ENCODE peak calls at places on chromosomes 13 and 19, in five cellular contexts. One of them, this sample, is unnamed.

GRCh38 chr13:32309812-32310706 is 5.1 kb downstream of the ZAR1L start:
- DNase-seq in cardiac fibroblast: peak; percentile 82
- DNase-seq in pancreas: no peak
- DNase-seq in gastrocnemius medialis: no peak
- DNase-seq in left ventricle myocardium inferior: no peak
- DNase-seq in this sample: peak; percentile 85

GRCh38 chr19:11504502-11505031 is 1.1 kb downstream of the ZNF653 start:
- DNase-seq in left ventricle myocardium inferior: no peak
- DNase-seq in pancreas: no peak
- DNase-seq in cardiac fibroblast: no peak
- DNase-seq in gastrocnemius medialis: no peak
- DNase-seq in this sample: no peak

GRCh38 chr13:105329359-105329758 is 1206.1 kb downstream of the EFNB2 start:
- DNase-seq in left ventricle myocardium inferior: no peak
- DNase-seq in pancreas: no peak
- DNase-seq in gastrocnemius medialis: no peak
- DNase-seq in cardiac fibroblast: no peak
- DNase-seq in this sample: no peak

GRCh38 chr13:101417043-101417406 is 717 bp upstream of the NALCN start:
- DNase-seq in pancreas: no peak
- DNase-seq in left ventricle myocardium inferior: no peak
- DNase-seq in gastrocnemius medialis: no peak
- DNase-seq in cardiac fibroblast: peak; percentile 45
- DNase-seq in this sample: peak; percentile 67

GRCh38 chr13:40388617-40389016 is 277.8 kb downstream of the FOXO1 start:
- DNase-seq in gastrocnemius medialis: peak; percentile 48
- DNase-seq in left ventricle myocardium inferior: no peak
- DNase-seq in pancreas: no peak
- DNase-seq in cardiac fibroblast: peak; percentile 27
- DNase-seq in this sample: no peak

GRCh38 chr13:69008503-69008902 is 1099.1 kb upstream of the ATXN8OS start:
- DNase-seq in pancreas: no peak
- DNase-seq in cardiac fibroblast: no peak
- DNase-seq in left ventricle myocardium inferior: no peak
- DNase-seq in gastrocnemius medialis: no peak
- DNase-seq in this sample: no peak

GRCh38 chr13:104011505-104012270 is 945.5 kb upstream of the SLC10A2 start:
- DNase-seq in cardiac fibroblast: peak; percentile 7
- DNase-seq in pancreas: peak; percentile 26
- DNase-seq in gastrocnemius medialis: peak; percentile 63
- DNase-seq in left ventricle myocardium inferior: no peak
- DNase-seq in this sample: peak; percentile 15

GRCh38 chr19:6357995-6358394 is 3.3 kb upstream of the CLPP start:
- DNase-seq in gastrocnemius medialis: peak; percentile 68
- DNase-seq in left ventricle myocardium inferior: no peak
- DNase-seq in pancreas: no peak
- DNase-seq in cardiac fibroblast: no peak
- DNase-seq in this sample: no peak

GRCh38 chr19:41530761-41531301 is 45.1 kb upstream of the CEACAM21 start:
- DNase-seq in cardiac fibroblast: peak; percentile 47
- DNase-seq in gastrocnemius medialis: peak; percentile 24
- DNase-seq in pancreas: no peak
- DNase-seq in left ventricle myocardium inferior: no peak
- DNase-seq in this sample: no peak

GRCh38 chr19:18421371-18421959 is 2.3 kb downstream of the SSBP4 start:
- DNase-seq in left ventricle myocardium inferior: no peak
- DNase-seq in pancreas: no peak
- DNase-seq in cardiac fibroblast: no peak
- DNase-seq in gastrocnemius medialis: no peak
- DNase-seq in this sample: no peak

GRCh38 chr19:47267350-47267759 is 7.3 kb upstream of the INAFM1 start:
- DNase-seq in left ventricle myocardium inferior: no peak
- DNase-seq in gastrocnemius medialis: peak; percentile 72
- DNase-seq in cardiac fibroblast: no peak
- DNase-seq in pancreas: peak; percentile 73
- DNase-seq in this sample: no peak

GRCh38 chr13:110216403-110217041 is 90.4 kb downstream of the COL4A1 start:
- DNase-seq in cardiac fibroblast: peak; percentile 95
- DNase-seq in left ventricle myocardium inferior: no peak
- DNase-seq in gastrocnemius medialis: peak; percentile 45
- DNase-seq in pancreas: no peak
- DNase-seq in this sample: peak; percentile 81

GRCh38 chr19:32889137-32889934 is 19.8 kb upstream of the SLC7A9 start:
- DNase-seq in cardiac fibroblast: no peak
- DNase-seq in pancreas: no peak
- DNase-seq in left ventricle myocardium inferior: no peak
- DNase-seq in gastrocnemius medialis: no peak
- DNase-seq in this sample: no peak

GRCh38 chr13:40149611-40150283 is 494.3 kb downstream of the COG6 start:
- DNase-seq in left ventricle myocardium inferior: no peak
- DNase-seq in cardiac fibroblast: peak; percentile 95
- DNase-seq in gastrocnemius medialis: peak; percentile 35
- DNase-seq in pancreas: no peak
- DNase-seq in this sample: peak; percentile 89

GRCh38 chr19:42175952-42176648 is 41.4 kb downstream of the DEDD2 start:
- DNase-seq in pancreas: no peak
- DNase-seq in cardiac fibroblast: peak; percentile 19
- DNase-seq in left ventricle myocardium inferior: no peak
- DNase-seq in gastrocnemius medialis: no peak
- DNase-seq in this sample: peak; percentile 25

GRCh38 chr13:112154301-112155060 is 87.5 kb downstream of the SOX1 start:
- DNase-seq in cardiac fibroblast: no peak
- DNase-seq in left ventricle myocardium inferior: no peak
- DNase-seq in pancreas: no peak
- DNase-seq in gastrocnemius medialis: no peak
- DNase-seq in this sample: no peak

GRCh38 chr19:8831373-8831772 is 731 bp downstream of the ZNF558 start:
- DNase-seq in cardiac fibroblast: no peak
- DNase-seq in left ventricle myocardium inferior: no peak
- DNase-seq in gastrocnemius medialis: no peak
- DNase-seq in pancreas: no peak
- DNase-seq in this sample: no peak

GRCh38 chr13:71055047-71055446 is 812.0 kb downstream of the DACH1 start:
- DNase-seq in gastrocnemius medialis: no peak
- DNase-seq in left ventricle myocardium inferior: no peak
- DNase-seq in pancreas: no peak
- DNase-seq in cardiac fibroblast: no peak
- DNase-seq in this sample: no peak

GRCh38 chr13:36038785-36039415 is 92.3 kb downstream of the DCLK1 start:
- DNase-seq in cardiac fibroblast: no peak
- DNase-seq in gastrocnemius medialis: no peak
- DNase-seq in left ventricle myocardium inferior: no peak
- DNase-seq in pancreas: no peak
- DNase-seq in this sample: peak; percentile 65

GRCh38 chr19:12837225-12837624 is 1.1 kb upstream of the MAST1 start:
- DNase-seq in cardiac fibroblast: no peak
- DNase-seq in left ventricle myocardium inferior: no peak
- DNase-seq in pancreas: no peak
- DNase-seq in gastrocnemius medialis: no peak
- DNase-seq in this sample: no peak

GRCh38 chr13:26376430-26376829 is 122.5 kb downstream of the CDK8 start:
- DNase-seq in left ventricle myocardium inferior: no peak
- DNase-seq in gastrocnemius medialis: no peak
- DNase-seq in pancreas: no peak
- DNase-seq in cardiac fibroblast: no peak
- DNase-seq in this sample: no peak

GRCh38 chr19:42114412-42114811 is 17.8 kb downstream of the POU2F2 start:
- DNase-seq in cardiac fibroblast: no peak
- DNase-seq in left ventricle myocardium inferior: no peak
- DNase-seq in gastrocnemius medialis: no peak
- DNase-seq in pancreas: peak; percentile 69
- DNase-seq in this sample: no peak

GRCh38 chr13:105920375-105920774 is 615.1 kb downstream of the EFNB2 start:
- DNase-seq in cardiac fibroblast: peak; percentile 25
- DNase-seq in gastrocnemius medialis: no peak
- DNase-seq in left ventricle myocardium inferior: no peak
- DNase-seq in pancreas: no peak
- DNase-seq in this sample: peak; percentile 8

GRCh38 chr13:24075137-24075975 is 85.2 kb upstream of the SPATA13 start:
- DNase-seq in cardiac fibroblast: no peak
- DNase-seq in pancreas: no peak
- DNase-seq in left ventricle myocardium inferior: no peak
- DNase-seq in gastrocnemius medialis: no peak
- DNase-seq in this sample: peak; percentile 15

DNA sequence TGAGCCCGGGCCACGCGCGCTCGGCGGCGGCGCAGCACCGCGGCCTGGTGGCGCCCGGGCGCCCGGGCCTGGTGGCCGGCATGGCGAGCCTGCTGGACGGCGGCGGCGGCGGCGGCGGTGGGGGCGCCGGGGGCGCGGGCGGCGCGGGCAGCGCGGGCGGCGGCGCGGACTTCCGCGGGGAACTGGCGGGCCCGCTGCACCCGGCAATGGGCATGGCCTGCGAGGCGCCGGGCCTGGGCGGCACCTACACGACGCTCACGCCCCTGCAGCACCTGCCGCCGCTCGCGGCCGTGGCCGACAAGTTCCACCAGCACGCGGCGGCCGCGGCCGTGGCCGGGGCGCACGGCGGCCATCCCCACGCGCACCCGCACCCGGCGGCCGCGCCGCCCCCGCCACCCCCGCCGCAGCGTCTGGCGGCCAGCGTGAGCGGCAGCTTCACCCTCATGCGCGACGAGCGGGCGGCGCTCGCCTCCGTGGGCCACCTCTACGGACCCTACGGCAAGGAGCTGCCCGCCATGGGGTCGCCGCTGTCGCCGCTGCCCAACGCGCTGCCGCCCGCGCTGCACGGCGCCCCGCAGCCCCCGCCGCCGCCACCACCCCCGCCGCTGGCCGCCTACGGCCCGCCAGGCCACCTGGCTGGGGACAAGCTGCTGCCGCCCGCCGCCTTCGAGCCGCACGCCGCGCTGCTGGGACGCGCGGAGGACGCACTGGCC is 580 bp downstream of the ONECUT3 start:
- DNase-seq in pancreas: no peak
- DNase-seq in left ventricle myocardium inferior: no peak
- DNase-seq in gastrocnemius medialis: no peak
- DNase-seq in cardiac fibroblast: no peak
- DNase-seq in this sample: no peak
- H3K4me3 ChIP-seq in pancreas: no peak overlapping the region
- H3K4me3 ChIP-seq in left ventricle myocardium inferior: no peak overlapping the region
- H3K4me3 ChIP-seq in gastrocnemius medialis: no peak overlapping the region
- H3K4me3 ChIP-seq in cardiac fibroblast: no peak overlapping the region
- H3K4me3 ChIP-seq in this sample: no peak overlapping the region

DNA sequence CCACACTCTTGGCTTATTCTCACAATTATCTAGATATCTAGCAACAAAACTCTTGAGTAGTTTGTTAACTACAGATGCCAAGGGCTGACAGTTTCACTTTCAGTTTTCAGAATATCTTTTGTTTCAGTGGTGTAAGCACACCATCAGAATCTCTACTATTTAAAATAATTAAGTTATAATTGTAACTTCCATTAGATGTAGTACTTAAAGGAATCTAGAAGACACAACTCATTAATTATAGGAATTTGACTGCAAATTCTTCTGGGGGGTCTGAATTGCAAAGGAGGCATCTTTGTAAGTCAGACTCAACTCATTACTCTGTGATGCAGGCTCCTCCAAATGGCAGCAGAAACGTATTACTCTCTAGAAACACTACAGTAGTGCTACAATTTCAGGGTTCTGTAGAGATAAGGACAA is 44.9 kb upstream of the USPL1 start:
- DNase-seq in left ventricle myocardium inferior: no peak
- DNase-seq in pancreas: no peak
- DNase-seq in cardiac fibroblast: peak; percentile 67
- DNase-seq in gastrocnemius medialis: no peak
- DNase-seq in this sample: peak; percentile 70
- TF ChIP-seq CTCF in left ventricle myocardium inferior: peak; percentile 32
- TF ChIP-seq CTCF in pancreas: no peak
- TF ChIP-seq CTCF in cardiac fibroblast: peak; percentile 22
- TF ChIP-seq CTCF in gastrocnemius medialis: peak; percentile 5
- TF ChIP-seq CTCF in this sample: peak; percentile 40

GRCh38 chr19:48713864-48714755 is 5.4 kb downstream of the MAMSTR start:
- DNase-seq in gastrocnemius medialis: peak; percentile 99
- DNase-seq in pancreas: peak; percentile 99
- DNase-seq in left ventricle myocardium inferior: peak; percentile 99
- DNase-seq in cardiac fibroblast: peak; percentile 100
- DNase-seq in this sample: peak; percentile 99
- H3K4me3 ChIP-seq in gastrocnemius medialis: peak overlapping the region; percentile 65
- H3K4me3 ChIP-seq in pancreas: peak overlapping the region; percentile 45
- H3K4me3 ChIP-seq in left ventricle myocardium inferior: peak overlapping the region; percentile 77
- H3K4me3 ChIP-seq in cardiac fibroblast: peak overlapping the region; percentile 75
- H3K4me3 ChIP-seq in this sample: peak overlapping the region; percentile 81

DNA sequence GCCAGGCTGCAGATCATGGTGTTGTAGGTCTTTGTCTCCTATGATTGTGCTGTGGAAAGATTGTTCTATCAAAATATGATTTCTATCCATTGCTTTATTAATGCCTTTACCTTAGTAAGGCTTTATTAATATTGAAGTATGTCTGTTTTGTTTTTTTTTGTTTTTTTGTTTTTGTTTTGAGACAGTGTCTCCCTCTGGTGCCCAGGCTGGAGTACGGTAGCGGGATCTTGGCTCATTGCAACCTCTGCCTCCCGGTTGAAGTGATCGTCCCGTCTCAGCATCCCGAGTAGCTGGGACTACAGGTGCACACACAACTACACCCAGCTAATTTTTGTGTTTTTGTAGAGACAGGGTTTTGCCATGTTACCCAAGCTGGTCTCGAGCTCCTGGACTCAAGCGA is 7.7 kb downstream of the IRGC start:
- DNase-seq in cardiac fibroblast: no peak
- DNase-seq in left ventricle myocardium inferior: no peak
- DNase-seq in gastrocnemius medialis: no peak
- DNase-seq in pancreas: no peak
- DNase-seq in this sample: no peak
- TF ChIP-seq CTCF in cardiac fibroblast: peak; percentile 52
- TF ChIP-seq CTCF in left ventricle myocardium inferior: no peak
- TF ChIP-seq CTCF in gastrocnemius medialis: no peak
- TF ChIP-seq CTCF in pancreas: no peak
- TF ChIP-seq CTCF in this sample: peak; percentile 42

GRCh38 chr19:2294377-2295335 is 12.7 kb upstream of the PEAK3 start:
- DNase-seq in pancreas: no peak
- DNase-seq in gastrocnemius medialis: no peak
- DNase-seq in left ventricle myocardium inferior: no peak
- DNase-seq in cardiac fibroblast: peak; percentile 82
- DNase-seq in this sample: peak; percentile 85
- H3K4me3 ChIP-seq in pancreas: no peak overlapping the region
- H3K4me3 ChIP-seq in gastrocnemius medialis: peak overlapping the region; percentile 31
- H3K4me3 ChIP-seq in left ventricle myocardium inferior: peak overlapping the region; percentile 49
- H3K4me3 ChIP-seq in cardiac fibroblast: no peak overlapping the region
- H3K4me3 ChIP-seq in this sample: no peak overlapping the region

DNA sequence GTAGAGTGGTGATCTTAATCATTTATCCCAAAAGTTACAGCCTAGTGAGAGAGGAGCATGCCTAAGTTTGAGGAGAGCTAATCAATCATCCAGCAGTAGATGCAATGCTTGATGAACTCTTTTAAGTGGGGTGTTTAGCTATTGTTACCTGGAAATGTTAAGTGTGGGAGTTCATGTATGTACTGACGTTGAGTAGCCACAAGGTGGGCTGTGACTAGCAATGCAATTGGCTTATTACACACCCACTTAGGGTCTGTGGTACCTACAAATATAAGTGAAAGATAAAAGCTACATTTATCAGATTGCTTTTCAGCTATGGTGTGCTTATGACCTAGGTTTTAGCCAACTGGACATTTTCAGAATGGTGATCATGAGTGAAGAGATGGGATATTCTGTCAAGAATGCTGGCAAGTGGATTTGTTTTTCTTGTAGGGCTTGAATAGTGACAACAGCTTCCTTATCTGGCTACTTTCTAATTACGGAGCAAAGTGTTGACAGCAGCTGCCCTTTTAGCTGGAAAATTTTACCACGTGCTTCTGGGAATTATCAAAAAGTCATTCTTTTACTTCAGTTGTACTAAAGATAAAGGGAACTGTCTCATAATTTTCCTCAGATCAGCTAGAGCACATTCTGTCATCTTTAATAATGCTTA is 170.6 kb downstream of the POSTN start:
- DNase-seq in gastrocnemius medialis: no peak
- DNase-seq in left ventricle myocardium inferior: no peak
- DNase-seq in pancreas: no peak
- DNase-seq in cardiac fibroblast: peak; percentile 64
- DNase-seq in this sample: no peak
- TF ChIP-seq CTCF in gastrocnemius medialis: no peak
- TF ChIP-seq CTCF in left ventricle myocardium inferior: peak; percentile 38
- TF ChIP-seq CTCF in pancreas: no peak
- TF ChIP-seq CTCF in cardiac fibroblast: no peak
- TF ChIP-seq CTCF in this sample: peak; percentile 4

This sample was measured in fibroblast of the aortic adventitia.